ENCODE peak calls at places on chromosome 10, in five cellular contexts. J is A549, E is GM12891, V is prostate gland, H is sigmoid colon. F is an unnamed sample.

GRCh38 chr10:6275022-6275997 is 72.6 kb downstream of the PFKFB3 start:
- DNase-seq in E (peak), H (peak), V (peak), J (peak), F (peak)

GRCh38 chr10:124012991-124013390 is 80.4 kb downstream of the CHST15 start:
- DNase-seq in H (no peak), V (no peak), E (no peak), J (no peak), F (no peak)

GRCh38 chr10:7666253-7667023 is at the start of gene ITIH5:
- DNase-seq in J (no peak), H (peak), E (no peak), V (no peak), F (no peak)

GRCh38 chr10:29131952-29132820 is 156.7 kb upstream of the LYZL1 start:
- DNase-seq in H (no peak), E (no peak), V (no peak), J (no peak), F (peak)

GRCh38 chr10:96366508-96366907 is 7.7 kb upstream of the OPALIN start:
- DNase-seq in V (no peak), H (no peak), J (no peak), E (no peak), F (no peak)

GRCh38 chr10:7553531-7553930 is 113.2 kb downstream of the ITIH5 start:
- DNase-seq in J (no peak), H (no peak), E (no peak), V (no peak), F (no peak)

GRCh38 chr10:50367732-50368131 is 116.4 kb upstream of the ASAH2 start:
- DNase-seq in H (no peak), E (no peak), V (no peak), J (peak), F (no peak)

GRCh38 chr10:117223413-117224035 is 17.4 kb upstream of the SLC18A2 start:
- DNase-seq in J (no peak), V (no peak), H (peak), E (no peak), F (no peak)

GRCh38 chr10:821322-821721 is 110.2 kb downstream of the LARP4B start:
- DNase-seq in E (no peak), H (no peak), V (no peak), J (no peak), F (no peak)

GRCh38 chr10:118692911-118693310 is 61.9 kb downstream of the CACUL1 start:
- DNase-seq in H (no peak), E (no peak), J (no peak), V (no peak), F (peak)

GRCh38 chr10:49161411-49161997 is 26.7 kb downstream of the TMEM273 start:
- DNase-seq in V (no peak), H (no peak), J (no peak), E (no peak), F (no peak)

GRCh38 chr10:32104622-32105509 is 48.6 kb upstream of the KIF5B start:
- DNase-seq in H (no peak), V (no peak), E (no peak), J (no peak), F (no peak)

GRCh38 chr10:129842031-129842430 is 122.0 kb downstream of the EBF3 start:
- DNase-seq in H (no peak), J (no peak), V (no peak), E (no peak), F (no peak)

GRCh38 chr10:80154626-80154977 is 22.1 kb downstream of the PLAC9 start:
- DNase-seq in H (no peak), E (no peak), V (no peak), J (no peak), F (no peak)

GRCh38 chr10:80152820-80153219 is 20.3 kb downstream of the PLAC9 start:
- DNase-seq in H (no peak), E (no peak), J (no peak), V (no peak), F (no peak)

GRCh38 chr10:80154978-80155695 is 22.6 kb downstream of the PLAC9 start:
- DNase-seq in J (no peak), H (no peak), E (no peak), V (peak), F (no peak)

GRCh38 chr10:80155696-80156215 is 23.2 kb downstream of the PLAC9 start:
- DNase-seq in H (no peak), V (no peak), E (no peak), J (no peak), F (no peak)

DNA sequence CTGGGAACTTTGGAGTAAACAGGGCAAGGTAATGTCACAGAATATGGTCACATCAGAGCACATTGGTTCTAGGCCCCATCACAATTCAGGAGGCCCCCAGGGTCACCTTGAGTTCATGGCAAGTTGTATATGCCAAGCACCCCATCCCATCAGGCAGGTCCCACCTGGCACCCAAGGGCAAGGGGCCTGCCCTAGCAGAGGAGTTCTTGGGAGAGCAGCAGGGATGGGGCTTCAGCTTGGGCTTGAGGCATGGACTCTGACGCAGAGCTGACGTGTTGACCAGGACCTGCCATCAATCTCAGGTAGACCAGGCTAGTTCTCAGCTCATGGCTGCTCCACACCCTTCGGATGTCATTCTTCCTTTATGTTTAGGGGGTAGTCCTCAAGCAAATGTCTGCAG is 20.9 kb downstream of the PLAC9 start:
- DNase-seq in H (peak), V (no peak), E (no peak), J (no peak), F (no peak)
- TF ChIP-seq POLR2A in H (no peak), V (no peak), E (no peak), J (no peak), F (no peak)

GRCh38 chr10:114683162-114683561 is 25.1 kb upstream of the ABLIM1 start:
- DNase-seq in H (no peak), E (no peak), V (peak), J (no peak), F (no peak)
- TF ChIP-seq POLR2A in H (no peak), E (no peak), V (no peak), J (no peak), F (no peak)

GRCh38 chr10:97726636-97727178 is 10.2 kb upstream of the ZFYVE27 start:
- DNase-seq in V (peak), H (no peak), J (no peak), E (no peak), F (peak)

GRCh38 chr10:97732052-97732359 is 4.9 kb upstream of the ZFYVE27 start:
- DNase-seq in V (no peak), E (no peak), J (no peak), H (no peak), F (no peak)

GRCh38 chr10:97733256-97733655 is 3.7 kb upstream of the ZFYVE27 start:
- DNase-seq in E (no peak), H (no peak), V (no peak), J (no peak), F (no peak)

GRCh38 chr10:97731346-97732051 is 5.4 kb upstream of the ZFYVE27 start:
- DNase-seq in H (peak), E (no peak), J (peak), V (peak), F (no peak)

DNA sequence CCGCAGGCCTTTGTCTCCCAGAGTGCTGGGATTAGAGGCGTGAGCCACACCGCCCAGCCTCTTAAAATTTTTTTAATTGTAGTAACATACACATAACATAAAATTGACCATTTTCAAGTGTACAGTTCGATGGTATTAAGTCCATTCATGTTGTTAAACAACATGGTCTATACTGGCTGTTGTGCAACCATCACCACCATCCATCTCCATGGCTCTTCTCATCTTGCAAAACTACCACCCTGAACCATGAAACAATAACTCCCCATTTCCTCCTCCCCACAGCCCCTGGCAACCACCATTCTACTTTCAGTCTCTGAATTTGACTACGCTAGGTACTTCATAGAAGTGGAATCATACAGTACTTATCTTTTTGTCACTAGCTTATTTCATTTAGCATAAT is 7.9 kb upstream of the ZFYVE27 start:
- DNase-seq in E (no peak), J (no peak), V (no peak), H (no peak), F (no peak)
- TF ChIP-seq POLR2A in E (no peak), J (no peak), V (no peak), H (no peak), F (no peak)

GRCh38 chr10:102241444-102242117 is at the start of gene PITX3:
- DNase-seq in H (peak), E (peak), J (peak), V (peak), F (no peak)
- TF ChIP-seq POLR2A in H (no peak), E (no peak), J (no peak), V (peak), F (no peak)

GRCh38 chr10:71888248-71888622 is 37.2 kb upstream of the PSAP start:
- DNase-seq in J (no peak), H (no peak), E (no peak), V (no peak), F (no peak)

GRCh38 chr10:71891437-71891836 is 40.4 kb upstream of the PSAP start:
- DNase-seq in E (no peak), H (no peak), J (no peak), V (no peak), F (no peak)

GRCh38 chr10:71889388-71889987 is 38.4 kb upstream of the PSAP start:
- DNase-seq in E (no peak), H (no peak), J (no peak), V (no peak), F (no peak)

GRCh38 chr10:71887767-71888166 is 36.7 kb upstream of the PSAP start:
- DNase-seq in H (no peak), E (no peak), J (no peak), V (no peak), F (no peak)

DNA sequence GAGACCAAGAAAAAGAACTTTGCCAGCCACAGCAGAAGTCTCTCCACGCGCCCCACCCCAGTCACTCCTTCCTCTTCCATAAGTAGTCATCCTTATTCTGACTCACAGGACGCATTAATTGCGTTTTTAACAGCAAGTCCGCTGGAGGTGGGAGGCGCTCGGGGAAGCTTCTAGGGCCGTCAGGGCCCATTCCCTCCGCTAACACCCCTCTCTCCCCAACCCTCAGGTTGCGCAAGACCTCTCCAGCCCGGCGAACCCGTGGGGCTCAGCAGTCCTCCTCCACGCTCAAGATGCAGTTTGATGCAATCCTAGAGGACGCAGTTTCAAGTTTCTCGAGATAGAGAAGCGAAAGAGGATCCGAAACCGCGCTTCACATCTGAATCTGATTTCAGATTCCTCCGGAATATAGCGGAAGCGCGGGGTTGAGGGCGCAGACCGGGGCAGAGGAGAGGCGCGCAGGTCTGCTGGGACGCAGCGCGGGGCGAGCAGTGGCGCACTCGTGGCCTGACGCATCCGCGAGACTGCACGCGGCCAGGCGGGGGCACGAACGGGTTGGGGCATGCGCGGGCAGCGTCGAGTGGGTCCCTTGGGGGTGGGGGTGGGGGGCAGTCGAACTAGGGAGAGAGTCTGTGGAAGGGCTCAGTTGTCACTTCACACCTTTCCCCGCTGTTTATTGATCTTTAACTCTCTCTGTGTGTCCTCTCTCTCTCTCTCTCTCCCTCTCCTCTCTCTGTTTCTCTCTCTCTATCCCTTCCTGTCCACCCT is 37.8 kb upstream of the PSAP start:
- DNase-seq in H (peak), J (peak), E (peak), V (peak), F (peak)
- TF ChIP-seq POLR2A in H (no peak), J (peak), E (no peak), V (peak), F (peak)

F was measured in H54.